ENCODE peak calls at places on chromosomes 7 and 10, in five cellular contexts. E, H, D, T and Q are unnamed samples.

GRCh38 chr7:153190986-153191385 is 431.4 kb downstream of the ACTR3B start:
- DNase-seq in E (no peak), H (no peak), D (no peak), T (no peak), Q (no peak)

GRCh38 chr7:44259547-44260457 is 59.0 kb downstream of the YKT6 start:
- DNase-seq in E (no peak), H (no peak), D (peak), T (no peak), Q (peak)

GRCh38 chr10:120989279-120989678 is 138.1 kb downstream of the WDR11 start:
- DNase-seq in E (no peak), H (no peak), D (no peak), T (no peak), Q (no peak)

GRCh38 chr7:80858141-80858903 is 60.5 kb downstream of the SEMA3C start:
- DNase-seq in E (no peak), H (no peak), D (no peak), T (no peak), Q (no peak)

GRCh38 chr7:71131753-71132520 is at the start of gene GALNT17:
- DNase-seq in E (no peak), H (no peak), D (no peak), T (peak), Q (no peak)

GRCh38 chr7:137760111-137760510 is 86.7 kb downstream of the DGKI start:
- DNase-seq in E (peak), H (no peak), D (no peak), T (no peak), Q (no peak)

GRCh38 chr7:16839646-16840045 is 34.8 kb upstream of the AGR2 start:
- DNase-seq in E (no peak), H (no peak), D (no peak), T (no peak), Q (no peak)

GRCh38 chr7:129311429-129311828 is 86.6 kb downstream of the AHCYL2 start:
- DNase-seq in E (no peak), H (no peak), D (no peak), T (no peak), Q (no peak)

GRCh38 chr10:133391761-133392518 is 2.0 kb upstream of the MTG1 start:
- DNase-seq in E (no peak), H (no peak), D (no peak), T (no peak), Q (no peak)

GRCh38 chr7:44144426-44144967 is 3.4 kb upstream of the MYL7 start:
- DNase-seq in E (no peak), H (no peak), D (no peak), T (no peak), Q (no peak)

GRCh38 chr7:148380581-148381419 is 209.8 kb upstream of the C7orf33 start:
- DNase-seq in E (no peak), H (no peak), D (no peak), T (no peak), Q (no peak)

GRCh38 chr7:6168469-6168868 is 104.0 kb downstream of the CYTH3 start:
- DNase-seq in E (no peak), H (no peak), D (no peak), T (no peak), Q (no peak)

GRCh38 chr7:78296036-78296435 is 497.5 kb downstream of the PHTF2 start:
- DNase-seq in E (no peak), H (no peak), D (no peak), T (no peak), Q (no peak)

GRCh38 chr7:106840342-106840741 is 24.7 kb upstream of the PIK3CG start:
- DNase-seq in E (no peak), H (no peak), D (no peak), T (no peak), Q (peak)

GRCh38 chr7:44057181-44057848 is 8.1 kb downstream of the PGAM2 start:
- DNase-seq in E (no peak), H (no peak), D (no peak), T (no peak), Q (no peak)

GRCh38 chr10:46527241-46527811 is 29.1 kb downstream of the GPRIN2 start:
- DNase-seq in E (no peak), H (no peak), D (no peak), T (no peak), Q (no peak)

GRCh38 chr7:23490357-23491131 is 20.3 kb upstream of the IGF2BP3 start:
- DNase-seq in E (no peak), H (peak), D (no peak), T (no peak), Q (no peak)

GRCh38 chr10:129962558-129963075 is 1.5 kb downstream of the EBF3 start:
- DNase-seq in E (no peak), H (no peak), D (no peak), T (no peak), Q (no peak)

GRCh38 chr10:110363572-110364411 is 59.1 kb upstream of the SMNDC1 start:
- DNase-seq in E (no peak), H (no peak), D (no peak), T (no peak), Q (no peak)

GRCh38 chr10:8183241-8183704 is 128.8 kb downstream of the GATA3 start:
- DNase-seq in E (no peak), H (no peak), D (no peak), T (no peak), Q (peak)